ENCODE peak calls at places on chromosome 6, in six cellular contexts. R is AG04450, Y is HEK293T, L is SK-MEL-5, C is stromal cell of bone marrow, B is kidney glomerular epithelial cell. K is an unnamed sample.
A peak's percentile ranks its signal among the peaks of the same experiment; 100 is the strongest.

GRCh38 chr6:53043626-53044025 is 21.6 kb upstream of the FBXO9 start:
- DNase-seq in R (no peak), Y (no peak), L (no peak), C (no peak), B (peak; percentile 33), K (no peak)

GRCh38 chr6:111727798-111728197 is 122.1 kb upstream of the TRAF3IP2 start:
- DNase-seq in R (no peak), Y (peak; percentile 52), L (peak; percentile 65), C (no peak), B (no peak), K (no peak)

GRCh38 chr6:56222509-56222908 is 24.9 kb downstream of the COL21A1 start:
- DNase-seq in R (no peak), Y (no peak), L (no peak), C (peak; percentile 61), B (no peak), K (no peak)

GRCh38 chr6:105835373-105835772 is 250.8 kb upstream of the PRDM1 start:
- DNase-seq in R (no peak), Y (peak; percentile 53), L (peak; percentile 92), C (no peak), B (no peak), K (no peak)

GRCh38 chr6:11618533-11618932 is 81.0 kb downstream of the TMEM170B start:
- DNase-seq in R (no peak), Y (peak; percentile 16), L (peak; percentile 63), C (no peak), B (peak; percentile 51), K (no peak)

GRCh38 chr6:157244175-157244574 is 79.1 kb downstream of the TMEM242 start:
- DNase-seq in R (no peak), Y (no peak), L (no peak), C (peak; percentile 76), B (no peak), K (no peak)

GRCh38 chr6:42434237-42434636 is 17.5 kb downstream of the TRERF1 start:
- DNase-seq in R (no peak), Y (no peak), L (no peak), C (no peak), B (no peak), K (no peak)

GRCh38 chr6:66326228-66326627 is 619.2 kb upstream of the EYS start:
- DNase-seq in R (no peak), Y (no peak), L (no peak), C (no peak), B (no peak), K (no peak)

GRCh38 chr6:109082178-109082577 is 12.5 kb downstream of the SESN1 start:
- DNase-seq in R (no peak), Y (peak; percentile 23), L (peak; percentile 12), C (peak; percentile 85), B (no peak), K (no peak)

GRCh38 chr6:125747589-125748533 is 1.6 kb upstream of the HEY2 start:
- DNase-seq in R (no peak), Y (peak; percentile 44), L (peak; percentile 22), C (no peak), B (peak; percentile 23), K (no peak)

GRCh38 chr6:25341923-25342619 is 62.9 kb downstream of the CARMIL1 start:
- DNase-seq in R (no peak), Y (no peak), L (no peak), C (no peak), B (no peak), K (no peak)

GRCh38 chr6:12008366-12009179 is 3.5 kb upstream of the HIVEP1 start:
- DNase-seq in R (no peak), Y (peak; percentile 60), L (peak; percentile 79), C (peak; percentile 47), B (peak; percentile 74), K (no peak)

GRCh38 chr6:41036188-41036587 is 2.8 kb downstream of the UNC5CL start:
- DNase-seq in R (no peak), Y (no peak), L (peak; percentile 34), C (no peak), B (peak; percentile 32), K (peak; percentile 45)

GRCh38 chr6:12911387-12911960 is 194.9 kb downstream of the PHACTR1 start:
- DNase-seq in R (no peak), Y (peak; percentile 25), L (peak; percentile 71), C (peak; percentile 6), B (peak; percentile 64), K (no peak)

K was measured in kidney epithelial cell.